ENCODE peak calls at places on chromosomes 11 and 22, in eight cellular contexts. R, G, A, C, Q, D, I and S are unnamed samples.
A peak's percentile ranks its signal among the peaks of the same experiment; 100 is the strongest.

GRCh38 chr11:102604875-102605274 is 20.3 kb downstream of the MMP20 start:
- DNase-seq in R (no peak), C (no peak), G (no peak), D (no peak), I (no peak), A (no peak), Q (no peak), S (no peak)

GRCh38 chr11:3856856-3857553 is 1.5 kb downstream of the STIM1 start:
- DNase-seq in G (no peak), D (no peak), Q (no peak), I (no peak), R (no peak), C (no peak), A (no peak), S (no peak)

GRCh38 chr11:109309153-109309552 is 112.8 kb upstream of the C11orf87 start:
- DNase-seq in G (no peak), C (peak; percentile 23), Q (peak; percentile 24), I (no peak), D (no peak), A (no peak), R (no peak), S (peak; percentile 71)

GRCh38 chr11:61265357-61265756 is 24.4 kb downstream of the PGA5 start:
- DNase-seq in R (no peak), Q (no peak), A (no peak), I (no peak), C (no peak), G (no peak), D (no peak), S (no peak)

GRCh38 chr11:10742460-10743208 is 8.4 kb upstream of the CTR9 start:
- DNase-seq in G (no peak), I (no peak), D (peak; percentile 66), C (peak; percentile 90), R (no peak), A (peak; percentile 53), Q (peak; percentile 72), S (peak; percentile 93)

GRCh38 chr22:40487663-40488249 is 117.4 kb downstream of the SGSM3 start:
- DNase-seq in G (no peak), D (no peak), I (no peak), C (peak; percentile 50), R (no peak), A (peak; percentile 28), Q (no peak), S (no peak)

GRCh38 chr11:57649826-57650738 is at the start of gene YPEL4:
- DNase-seq in R (no peak), G (peak; percentile 52), Q (peak; percentile 74), A (peak; percentile 91), I (peak; percentile 40), D (no peak), C (peak; percentile 88), S (peak; percentile 78)

GRCh38 chr11:119168471-119169271 is at the start of gene NLRX1:
- DNase-seq in Q (peak; percentile 59), A (peak; percentile 97), C (peak; percentile 86), R (peak; percentile 74), I (peak; percentile 85), D (peak; percentile 59), G (peak; percentile 74), S (peak; percentile 78)

GRCh38 chr11:77107950-77108349 is 5.3 kb downstream of the OMP start:
- DNase-seq in C (peak; percentile 96), G (peak; percentile 58), I (no peak), A (peak; percentile 92), Q (peak; percentile 91), R (no peak), D (peak; percentile 62), S (peak; percentile 99)

GRCh38 chr22:30187726-30188407 is 58.7 kb downstream of the LIF start:
- DNase-seq in G (no peak), I (no peak), A (peak; percentile 18), D (no peak), C (peak; percentile 32), R (no peak), Q (no peak), S (peak; percentile 51)

GRCh38 chr11:34631737-34632104 is 10.8 kb downstream of the EHF start:
- DNase-seq in A (no peak), R (no peak), C (no peak), D (no peak), G (no peak), Q (no peak), I (no peak), S (no peak)

GRCh38 chr11:112748713-112749481 is 212.3 kb upstream of the NCAM1 start:
- DNase-seq in A (no peak), R (peak; percentile 75), Q (no peak), C (no peak), D (no peak), G (no peak), I (no peak), S (no peak)

GRCh38 chr22:42711281-42711731 is 9.4 kb downstream of the A4GALT start:
- DNase-seq in C (peak; percentile 34), G (no peak), A (no peak), D (no peak), Q (no peak), R (no peak), I (no peak), S (peak; percentile 55)

GRCh38 chr22:49046546-49047305 is 780.9 kb downstream of the BRD1 start:
- DNase-seq in G (no peak), R (peak; percentile 84), D (no peak), A (peak; percentile 12), I (no peak), C (no peak), Q (peak; percentile 5), S (peak; percentile 5)

GRCh38 chr11:106714179-106714578 is 304.1 kb downstream of the GUCY1A2 start:
- DNase-seq in C (peak; percentile 7), G (no peak), D (no peak), A (no peak), Q (no peak), I (no peak), R (no peak), S (peak; percentile 21)

GRCh38 chr22:18973264-18974031 is 37.4 kb upstream of the PRODH start:
- DNase-seq in Q (no peak), G (no peak), R (no peak), I (no peak), C (no peak), D (no peak), A (no peak), S (no peak)

GRCh38 chr11:64534950-64535349 is 56.1 kb upstream of the SLC22A12 start:
- DNase-seq in R (no peak), G (peak; percentile 10), Q (no peak), D (no peak), I (no peak), C (no peak), A (no peak), S (no peak)

GRCh38 chr11:104534268-104534667 is 364.0 kb downstream of the CASP12 start:
- DNase-seq in D (no peak), I (no peak), R (no peak), A (no peak), C (no peak), G (no peak), Q (peak; percentile 79), S (peak; percentile 61)

GRCh38 chr22:49976439-49977175 is 16.0 kb downstream of the PIM3 start:
- DNase-seq in A (no peak), G (peak; percentile 11), I (no peak), Q (no peak), D (no peak), C (no peak), R (no peak), S (peak; percentile 19)

GRCh38 chr22:17120281-17120680 is 879 bp downstream of the TMEM121B start:
- DNase-seq in I (peak; percentile 55), Q (no peak), C (peak; percentile 49), A (peak; percentile 50), G (no peak), R (peak; percentile 95), D (no peak), S (peak; percentile 34)

GRCh38 chr22:42310301-42310981 is 40.0 kb upstream of the TCF20 start:
- DNase-seq in D (no peak), C (no peak), A (no peak), R (no peak), I (no peak), Q (no peak), G (no peak), S (no peak)

GRCh38 chr11:72553748-72554147 is 119.4 kb upstream of the CLPB start:
- DNase-seq in R (no peak), I (no peak), Q (no peak), G (no peak), D (no peak), A (no peak), C (peak; percentile 3), S (no peak)